ENCODE peak calls at places on chromosomes 13 and 19, in nine cellular contexts. R, Z, N, B, J, A, K, I and O are unnamed samples.

GRCh38 chr13:40333238-40333637 is 333.2 kb downstream of the FOXO1 start:
- DNase-seq in R (no peak), Z (no peak), N (no peak), B (no peak), J (no peak), A (no peak), K (no peak), I (no peak), O (no peak)

GRCh38 chr13:94494021-94494420 is 14.5 kb upstream of the DCT start:
- DNase-seq in R (no peak), Z (no peak), N (no peak), B (no peak), J (no peak), A (no peak), K (no peak), I (no peak), O (no peak)

GRCh38 chr19:4063369-4064072 is 3.2 kb downstream of the ZBTB7A start:
- DNase-seq in R (peak; percentile 60), Z (no peak), N (no peak), B (no peak), J (no peak), A (no peak), K (no peak), I (no peak), O (no peak)

GRCh38 chr13:38872693-38873092 is 117.9 kb downstream of the STOML3 start:
- DNase-seq in R (peak; percentile 59), Z (no peak), N (peak; percentile 12), B (peak; percentile 42), J (peak; percentile 5), A (peak; percentile 74), K (no peak), I (peak; percentile 5), O (peak; percentile 31)

GRCh38 chr13:67223024-67223423 is 7.1 kb downstream of the PCDH9 start:
- DNase-seq in R (no peak), Z (no peak), N (no peak), B (no peak), J (no peak), A (no peak), K (no peak), I (peak; percentile 60), O (no peak)

GRCh38 chr19:42178791-42179500 is 38.5 kb downstream of the DEDD2 start:
- DNase-seq in R (no peak), Z (no peak), N (no peak), B (no peak), J (no peak), A (peak; percentile 15), K (no peak), I (no peak), O (no peak)

GRCh38 chr13:75021151-75021550 is 460.8 kb downstream of the TBC1D4 start:
- DNase-seq in R (no peak), Z (no peak), N (no peak), B (no peak), J (no peak), A (no peak), K (no peak), I (no peak), O (no peak)

GRCh38 chr13:94674609-94675348 is 37.6 kb downstream of the SOX21 start:
- DNase-seq in R (peak; percentile 64), Z (no peak), N (no peak), B (peak; percentile 26), J (peak; percentile 35), A (peak; percentile 77), K (no peak), I (peak; percentile 30), O (peak; percentile 51)

GRCh38 chr19:45164577-45165335 is 4.0 kb upstream of the NKPD1 start:
- DNase-seq in R (peak; percentile 66), Z (no peak), N (peak; percentile 37), B (peak; percentile 82), J (peak; percentile 32), A (peak; percentile 48), K (peak; percentile 92), I (peak; percentile 46), O (peak; percentile 90)

GRCh38 chr19:38268539-38268938 is 4.2 kb downstream of the SPINT2 start:
- DNase-seq in R (no peak), Z (no peak), N (no peak), B (no peak), J (no peak), A (peak; percentile 15), K (no peak), I (no peak), O (no peak)

GRCh38 chr19:51082641-51083040 is at the start of gene KLK14:
- DNase-seq in R (no peak), Z (no peak), N (no peak), B (no peak), J (no peak), A (no peak), K (no peak), I (no peak), O (no peak)

GRCh38 chr13:113591750-113592149 is 7.2 kb downstream of the TFDP1 start:
- DNase-seq in R (no peak), Z (no peak), N (no peak), B (no peak), J (no peak), A (no peak), K (no peak), I (no peak), O (peak; percentile 7)

GRCh38 chr13:64480648-64481047 is 2749.5 kb downstream of the PCDH9 start:
- DNase-seq in R (no peak), Z (no peak), N (no peak), B (no peak), J (no peak), A (no peak), K (no peak), I (no peak), O (no peak)

GRCh38 chr13:98083936-98084335 is 59.0 kb upstream of the FARP1 start:
- DNase-seq in R (no peak), Z (no peak), N (no peak), B (no peak), J (no peak), A (no peak), K (no peak), I (peak; percentile 15), O (no peak)

GRCh38 chr13:109867766-109868165 is 81.4 kb upstream of the IRS2 start:
- DNase-seq in R (no peak), Z (no peak), N (no peak), B (no peak), J (no peak), A (no peak), K (no peak), I (no peak), O (no peak)

GRCh38 chr13:25584975-25585374 is 213.2 kb downstream of the ATP8A2 start:
- DNase-seq in R (no peak), Z (no peak), N (no peak), B (no peak), J (no peak), A (no peak), K (no peak), I (no peak), O (no peak)

GRCh38 chr13:25575562-25575961 is 203.8 kb downstream of the ATP8A2 start:
- DNase-seq in R (no peak), Z (no peak), N (no peak), B (no peak), J (no peak), A (no peak), K (no peak), I (no peak), O (no peak)

DNA sequence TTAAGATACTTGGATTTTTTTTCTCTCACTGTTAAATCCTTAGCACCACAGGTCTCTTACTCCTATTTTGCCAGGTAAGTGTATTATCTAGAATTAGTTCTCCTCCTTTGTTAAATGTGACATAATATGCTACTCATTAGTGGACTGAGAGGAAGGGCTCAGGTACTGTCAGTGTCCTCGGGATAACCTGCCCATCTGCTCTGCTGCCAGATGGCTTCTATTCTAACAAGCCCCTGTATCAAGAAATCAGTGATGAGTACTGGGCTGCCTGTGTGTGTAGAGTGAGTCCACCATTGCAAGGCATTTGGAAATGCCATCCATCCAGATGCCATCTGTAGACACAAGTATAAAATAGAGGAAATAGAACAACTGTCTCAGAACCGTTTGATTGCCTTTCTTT is 209.6 kb downstream of the ATP8A2 start:
- DNase-seq in R (no peak), Z (no peak), N (no peak), B (no peak), J (no peak), A (no peak), K (no peak), I (no peak), O (no peak)
- TF ChIP-seq CTCF in R (no peak), Z (no peak), N (no peak), B (no peak), J (no peak), A (no peak), K (no peak), I (no peak), O (no peak)

DNA sequence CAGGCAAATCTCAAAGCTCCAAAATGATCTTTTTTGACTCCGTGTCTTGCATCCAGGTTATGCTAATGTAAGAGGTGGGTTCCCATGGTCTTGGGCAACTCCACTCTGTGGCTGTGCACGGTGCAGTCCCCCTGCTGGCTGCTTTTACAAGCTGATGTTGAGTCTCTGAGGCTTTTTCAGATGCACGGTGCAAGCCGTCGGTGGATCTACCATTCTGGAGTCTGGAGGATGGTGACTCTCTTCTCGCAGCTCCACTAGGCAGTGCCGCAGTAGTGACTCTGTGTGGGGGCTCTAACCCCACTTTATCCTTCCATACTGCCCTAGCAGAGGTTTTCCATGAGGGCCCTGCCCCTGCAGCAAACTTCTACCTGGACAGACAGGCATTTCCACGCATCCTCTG is 266.8 kb upstream of the GPC6 start:
- DNase-seq in R (no peak), Z (no peak), N (no peak), B (no peak), J (no peak), A (no peak), K (no peak), I (no peak), O (no peak)
- TF ChIP-seq CTCF in R (no peak), Z (no peak), N (no peak), B (no peak), J (no peak), A (no peak), K (no peak), I (no peak), O (no peak)

GRCh38 chr13:28159057-28159456 is 20.7 kb downstream of the PAN3 start:
- DNase-seq in R (no peak), Z (no peak), N (no peak), B (no peak), J (no peak), A (no peak), K (no peak), I (no peak), O (no peak)
- TF ChIP-seq CTCF in R (no peak), Z (no peak), N (no peak), B (no peak), J (no peak), A (no peak), K (no peak), I (no peak), O (no peak)

GRCh38 chr13:103145476-103145875 is 79.3 kb upstream of the SLC10A2 start:
- DNase-seq in R (no peak), Z (no peak), N (no peak), B (no peak), J (no peak), A (no peak), K (no peak), I (no peak), O (no peak)

GRCh38 chr13:103134271-103134670 is 68.1 kb upstream of the SLC10A2 start:
- DNase-seq in R (no peak), Z (no peak), N (no peak), B (no peak), J (no peak), A (no peak), K (no peak), I (no peak), O (no peak)

GRCh38 chr13:103142091-103142594 is 75.9 kb upstream of the SLC10A2 start:
- DNase-seq in R (no peak), Z (no peak), N (no peak), B (no peak), J (no peak), A (no peak), K (no peak), I (no peak), O (no peak)

GRCh38 chr13:103140001-103140671 is 73.9 kb upstream of the SLC10A2 start:
- DNase-seq in R (no peak), Z (no peak), N (no peak), B (peak; percentile 5), J (no peak), A (peak; percentile 37), K (no peak), I (no peak), O (peak; percentile 47)
- TF ChIP-seq CTCF in R (peak; percentile 43), Z (no peak), N (peak; percentile 48), B (peak; percentile 70), J (no peak), A (peak; percentile 20), K (peak; percentile 63), I (no peak), O (peak; percentile 74)